ENCODE peak calls at places on chromosomes 16 and 17, in four cellular contexts. K is nephron progenitor cell; E is effector memory CD4-positive, alpha-beta T cell; N is RCC 7860. Y is an unnamed sample.

GRCh38 chr16:4693956-4694663 is 748 bp downstream of the NUDT16L1 start:
- DNase-seq in K (peak), E (peak), N (no peak), Y (no peak)

GRCh38 chr17:41775394-41776226 is 10.9 kb downstream of the JUP start:
- DNase-seq in K (no peak), E (no peak), N (no peak), Y (no peak)

GRCh38 chr16:57536306-57537193 is at the start of gene CCDC102A:
- DNase-seq in K (peak), E (no peak), N (no peak), Y (peak)

GRCh38 chr16:13982446-13982845 is 62.5 kb downstream of the ERCC4 start:
- DNase-seq in K (no peak), E (no peak), N (no peak), Y (no peak)

GRCh38 chr17:9256944-9257629 is 235.8 kb downstream of the NTN1 start:
- DNase-seq in K (no peak), E (no peak), N (no peak), Y (no peak)

GRCh38 chr17:43874293-43874692 is 27.3 kb downstream of the CD300LG start:
- DNase-seq in K (no peak), E (no peak), N (no peak), Y (no peak)

GRCh38 chr16:81767987-81768592 is 11.0 kb upstream of the PLCG2 start:
- DNase-seq in K (no peak), E (no peak), N (no peak), Y (no peak)

GRCh38 chr16:15788846-15789239 is 68.0 kb downstream of the MYH11 start:
- DNase-seq in K (no peak), E (no peak), N (no peak), Y (no peak)

GRCh38 chr16:77789646-77790370 is 1.4 kb downstream of the VAT1L start:
- DNase-seq in K (no peak), E (no peak), N (no peak), Y (no peak)

GRCh38 chr16:935684-936083 is 35.1 kb downstream of the LMF1 start:
- DNase-seq in K (no peak), E (no peak), N (no peak), Y (no peak)

GRCh38 chr16:407253-407652 is 5.6 kb downstream of the DECR2 start:
- DNase-seq in K (no peak), E (no peak), N (no peak), Y (no peak)

GRCh38 chr16:24612656-24613055 is 73.3 kb downstream of the RBBP6 start:
- DNase-seq in K (no peak), E (no peak), N (no peak), Y (no peak)

GRCh38 chr16:13919330-13919682 is 648 bp upstream of the ERCC4 start:
- DNase-seq in K (no peak), E (no peak), N (peak), Y (no peak)

GRCh38 chr16:15484662-15485061 is 50.3 kb downstream of the BMERB1 start:
- DNase-seq in K (no peak), E (no peak), N (peak), Y (no peak)

GRCh38 chr17:55451203-55451641 is 29.6 kb upstream of the MMD start:
- DNase-seq in K (no peak), E (no peak), N (no peak), Y (no peak)

GRCh38 chr16:10181196-10182162 is 749 bp downstream of the GRIN2A start:
- DNase-seq in K (peak), E (no peak), N (no peak), Y (peak)

GRCh38 chr17:10435096-10435495 is 13.3 kb upstream of the MYH8 start:
- DNase-seq in K (no peak), E (no peak), N (no peak), Y (no peak)

GRCh38 chr17:78559749-78560368 is 17.3 kb downstream of the DNAH17 start:
- DNase-seq in K (no peak), E (no peak), N (no peak), Y (no peak)

GRCh38 chr17:28113269-28113668 is 70.8 kb downstream of the NLK start:
- DNase-seq in K (no peak), E (no peak), N (no peak), Y (no peak)

GRCh38 chr16:50644730-50645129 is 36.4 kb downstream of the SNX20 start:
- DNase-seq in K (no peak), E (no peak), N (no peak), Y (no peak)

GRCh38 chr17:6684881-6685767 is 28.0 kb downstream of the SLC13A5 start:
- DNase-seq in K (no peak), E (no peak), N (no peak), Y (no peak)

GRCh38 chr17:55749985-55750384 is 866 bp upstream of the PCTP start:
- DNase-seq in K (no peak), E (no peak), N (no peak), Y (no peak)

GRCh38 chr17:30208214-30208613 is 27.3 kb downstream of the SLC6A4 start:
- DNase-seq in K (no peak), E (no peak), N (no peak), Y (no peak)

GRCh38 chr17:66507103-66507923 is 204.9 kb downstream of the PRKCA start:
- DNase-seq in K (no peak), E (no peak), N (peak), Y (no peak)

GRCh38 chr17:44473367-44473766 is 29.8 kb downstream of the GPATCH8 start:
- DNase-seq in K (no peak), E (no peak), N (no peak), Y (no peak)